ENCODE peak calls at places on chromosome 18, in eight cellular contexts. U is GM19239; J is NCI-H2081; I is cardiac muscle cell; Q is activated naive CD8-positive, alpha-beta T cell treated with anti-CD3 and anti-CD28 coated beads, Interleukin-2, amount 10 ng/mL, durations not matched to agents 7 days and 5 days; D is aorta; T is Peyer's patch; X is Daoy. Z is an unnamed sample.

GRCh38 chr18:3798032-3798431 is 348.1 kb downstream of the TGIF1 start:
- DNase-seq in X (no peak), J (no peak), Q (no peak), D (no peak), U (no peak), I (no peak), T (no peak), Z (no peak)

GRCh38 chr18:48990497-48991298 is 39.9 kb upstream of the SMAD7 start:
- DNase-seq in X (peak; percentile 81), Q (no peak), J (no peak), U (no peak), T (no peak), I (peak; percentile 48), D (peak; percentile 76), Z (no peak)

GRCh38 chr18:65735166-65735565 is 15.6 kb upstream of the CDH7 start:
- DNase-seq in Q (no peak), J (no peak), I (no peak), D (no peak), X (no peak), U (no peak), T (no peak), Z (no peak)

GRCh38 chr18:34921271-34921670 is 119.9 kb upstream of the MAPRE2 start:
- DNase-seq in T (no peak), X (no peak), I (no peak), D (no peak), J (no peak), Q (no peak), U (no peak), Z (no peak)

GRCh38 chr18:25843791-25844190 is 246.6 kb downstream of the SS18 start:
- DNase-seq in D (no peak), U (no peak), Q (no peak), I (no peak), T (no peak), X (no peak), J (no peak), Z (no peak)

GRCh38 chr18:2907459-2908145 is 60.8 kb downstream of the EMILIN2 start:
- DNase-seq in Q (no peak), I (no peak), X (no peak), U (no peak), J (no peak), D (no peak), T (peak; percentile 43), Z (no peak)

GRCh38 chr18:3015203-3015590 is 2.3 kb upstream of the LPIN2 start:
- DNase-seq in I (peak; percentile 79), T (no peak), U (no peak), D (no peak), X (peak; percentile 37), J (no peak), Q (no peak), Z (no peak)

GRCh38 chr18:35971661-35972196 is 750 bp upstream of the RMP24 start:
- DNase-seq in U (no peak), I (no peak), T (no peak), J (peak; percentile 25), Q (no peak), D (no peak), X (no peak), Z (no peak)

GRCh38 chr18:48735070-48735676 is 196.3 kb downstream of the CTIF start:
- DNase-seq in D (peak; percentile 61), J (no peak), T (no peak), U (no peak), I (no peak), Q (no peak), X (peak; percentile 36), Z (no peak)

GRCh38 chr18:48819781-48820482 is 130.8 kb downstream of the SMAD7 start:
- DNase-seq in J (no peak), U (no peak), D (peak; percentile 16), T (peak; percentile 13), X (no peak), Q (peak; percentile 19), I (no peak), Z (no peak)

GRCh38 chr18:50749421-50749820 is 70.4 kb downstream of the MRO start:
- DNase-seq in T (no peak), D (no peak), Q (no peak), U (no peak), J (no peak), I (no peak), X (no peak), Z (no peak)

GRCh38 chr18:32048507-32049091 is 30.0 kb downstream of the RNF125 start:
- DNase-seq in J (no peak), I (peak; percentile 89), Q (no peak), U (no peak), D (peak; percentile 51), X (no peak), T (no peak), Z (no peak)

GRCh38 chr18:34957119-34957863 is 83.9 kb upstream of the MAPRE2 start:
- DNase-seq in U (no peak), Q (no peak), J (no peak), D (no peak), X (peak; percentile 25), T (no peak), I (peak; percentile 27), Z (no peak)

GRCh38 chr18:63149200-63149587 is 170.4 kb downstream of the BCL2 start:
- DNase-seq in U (no peak), I (peak; percentile 6), T (no peak), J (no peak), D (no peak), X (no peak), Q (no peak), Z (no peak)

GRCh38 chr18:22194151-22194598 is 24.8 kb downstream of the GATA6 start:
- DNase-seq in T (no peak), X (no peak), Q (no peak), I (peak; percentile 92), J (no peak), D (no peak), U (no peak), Z (no peak)

GRCh38 chr18:77056399-77057015 is 76.1 kb downstream of the MBP start:
- DNase-seq in D (no peak), U (no peak), I (peak; percentile 89), Q (no peak), J (no peak), T (peak; percentile 24), X (no peak), Z (no peak)

GRCh38 chr18:77119101-77119850 is 13.3 kb downstream of the MBP start:
- DNase-seq in D (peak; percentile 33), J (no peak), U (no peak), T (no peak), I (no peak), Q (no peak), X (no peak), Z (no peak)

GRCh38 chr18:21910906-21911305 is 170.3 kb downstream of the MIB1 start:
- DNase-seq in X (no peak), T (no peak), Q (no peak), J (no peak), D (no peak), U (no peak), I (no peak), Z (no peak)

GRCh38 chr18:24321071-24321470 is 76.6 kb downstream of the OSBPL1A start:
- DNase-seq in D (no peak), I (no peak), J (no peak), X (no peak), Q (no peak), U (no peak), T (no peak), Z (no peak)